ENCODE peak calls at places on chromosomes 12 and 14, in six cellular contexts. D, W, Z, E, S and B are unnamed samples.

GRCh38 chr12:2259368-2259767 is 206.6 kb downstream of the CACNA1C start:
- DNase-seq in W (no peak), S (no peak), D (no peak), E (no peak), Z (no peak), B (no peak)

GRCh38 chr12:57016348-57016747 is at the start of gene TAC3:
- DNase-seq in W (no peak), E (no peak), S (no peak), D (peak; percentile 69), Z (no peak), B (no peak)

GRCh38 chr12:107668320-107668719 is 17.3 kb upstream of the PWP1 start:
- DNase-seq in Z (no peak), D (no peak), E (no peak), S (no peak), W (no peak), B (no peak)

GRCh38 chr14:50773632-50774541 is 57.1 kb downstream of the NIN start:
- DNase-seq in W (no peak), S (peak; percentile 61), Z (peak; percentile 69), D (peak; percentile 88), E (peak; percentile 63), B (peak; percentile 16)

GRCh38 chr12:116393859-116394650 is 116.6 kb upstream of the MED13L start:
- DNase-seq in S (no peak), W (no peak), Z (no peak), E (no peak), D (no peak), B (no peak)

GRCh38 chr14:29037428-29037827 is 270.8 kb downstream of the FOXG1 start:
- DNase-seq in D (no peak), Z (no peak), S (no peak), W (no peak), E (no peak), B (no peak)

GRCh38 chr14:99604766-99605298 is 825 bp upstream of the CCDC85C start:
- DNase-seq in D (peak; percentile 60), S (peak; percentile 35), Z (no peak), W (no peak), E (peak; percentile 56), B (peak; percentile 36)

GRCh38 chr14:71621276-71621675 is 311.0 kb upstream of the RGS6 start:
- DNase-seq in E (no peak), Z (no peak), W (no peak), S (no peak), D (no peak), B (no peak)

GRCh38 chr14:68691031-68691864 is 101.6 kb downstream of the ZFP36L1 start:
- DNase-seq in S (no peak), E (no peak), W (no peak), Z (no peak), D (peak; percentile 61), B (no peak)

GRCh38 chr12:82299617-82300016 is 58.6 kb downstream of the CCDC59 start:
- DNase-seq in E (no peak), Z (no peak), W (no peak), S (no peak), D (peak; percentile 52), B (no peak)

GRCh38 chr12:69123909-69124638 is 115.3 kb upstream of the CPSF6 start:
- DNase-seq in Z (no peak), D (no peak), S (peak; percentile 30), E (no peak), W (no peak), B (peak; percentile 54)

GRCh38 chr14:21308479-21309237 is 28.8 kb downstream of the RPGRIP1 start:
- DNase-seq in S (peak; percentile 97), D (peak; percentile 99), W (peak; percentile 83), Z (peak; percentile 89), E (peak; percentile 50), B (peak; percentile 98)

GRCh38 chr12:88242161-88242925 is 100.2 kb downstream of the TMTC3 start:
- DNase-seq in D (no peak), S (peak; percentile 33), E (peak; percentile 31), Z (no peak), W (no peak), B (no peak)

GRCh38 chr12:31590730-31591307 is at the start of gene DENND5B:
- DNase-seq in Z (peak; percentile 73), D (peak; percentile 75), W (no peak), S (peak; percentile 80), E (peak; percentile 64), B (peak; percentile 58)

GRCh38 chr12:31588976-31589375 is 2.0 kb downstream of the DENND5B start:
- DNase-seq in S (no peak), E (no peak), Z (no peak), D (no peak), W (no peak), B (peak; percentile 29)

GRCh38 chr12:31589896-31590729 is 823 bp downstream of the DENND5B start:
- DNase-seq in D (peak; percentile 72), E (peak; percentile 62), W (no peak), Z (peak; percentile 76), S (peak; percentile 79), B (peak; percentile 91)

GRCh38 chr12:31589582-31589895 is 1.4 kb downstream of the DENND5B start:
- DNase-seq in S (no peak), W (no peak), E (no peak), D (peak; percentile 81), Z (no peak), B (no peak)

DNA sequence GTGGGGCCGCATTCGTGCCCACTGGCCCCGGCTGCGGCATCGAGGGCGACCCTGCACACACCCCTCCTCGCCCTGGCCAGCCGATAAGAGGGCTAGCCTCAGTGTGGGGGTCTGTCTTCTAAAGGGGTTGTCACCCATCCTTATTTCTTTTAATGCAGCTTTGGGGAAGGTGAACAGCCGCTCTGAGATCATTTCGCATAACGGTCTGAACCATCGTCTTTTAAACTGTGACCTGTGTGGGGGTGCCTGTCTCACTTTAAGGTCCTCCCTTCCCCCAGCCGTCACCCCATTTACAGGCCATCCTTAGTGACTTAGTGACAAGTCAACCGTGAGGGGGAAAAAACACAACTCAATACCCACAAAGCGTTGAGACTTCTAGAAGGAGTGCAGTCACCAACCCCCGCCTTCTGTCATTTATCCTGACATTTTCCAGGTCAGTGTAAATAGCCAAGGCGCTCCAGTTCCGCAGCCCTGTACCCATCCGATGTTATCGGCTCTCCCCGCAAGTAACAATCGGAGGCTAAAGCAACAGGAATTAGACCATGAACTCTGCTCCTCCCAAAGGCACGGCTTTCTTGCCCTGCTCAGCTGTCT is 469 bp upstream of the DENND5B start:
- DNase-seq in Z (no peak), E (peak; percentile 29), D (peak; percentile 32), S (peak; percentile 20), W (no peak), B (peak; percentile 67)
- H3K27ac ChIP-seq in Z (peak overlapping the region; percentile 99), E (peak overlapping the region; percentile 86), D (no peak overlapping the region), S (peak overlapping the region; percentile 96), W (peak overlapping the region; percentile 24), B (peak overlapping the region; percentile 96)

DNA sequence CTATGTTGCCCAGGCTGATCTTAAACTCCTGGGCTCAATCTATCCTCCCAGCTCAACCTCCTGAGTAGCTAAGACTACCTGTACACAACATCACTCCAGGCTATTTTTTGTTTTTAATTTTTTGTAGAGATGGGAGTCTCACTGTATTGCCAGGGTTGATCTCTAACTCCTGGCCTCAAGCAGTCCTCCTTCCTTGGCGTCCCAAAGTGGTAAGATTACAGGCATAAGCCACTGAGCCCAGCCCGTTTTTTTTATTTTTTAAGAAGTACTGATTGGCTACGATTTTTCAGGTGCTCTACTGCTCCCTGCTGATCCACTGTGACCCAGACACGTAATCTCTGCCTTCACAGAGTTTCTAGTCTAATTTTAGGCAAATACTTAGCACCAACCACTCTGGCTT is 4.2 kb upstream of the STRN3 start:
- DNase-seq in S (no peak), D (no peak), W (no peak), E (no peak), Z (no peak), B (no peak)
- H3K4me1 ChIP-seq in S (peaks cover 29% of the 10 kb centered on the region), D (peaks cover 5% of the 10 kb centered on the region), W (peaks cover 5% of the 10 kb centered on the region), E (peaks cover 63% of the 10 kb centered on the region), Z (peaks cover 6% of the 10 kb centered on the region), B (peaks cover 2% of the 10 kb centered on the region)

GRCh38 chr14:96205059-96205993 is 687 bp downstream of the BDKRB2 start:
- DNase-seq in S (no peak), D (no peak), W (no peak), E (peak; percentile 30), Z (no peak), B (peak; percentile 39)
- H3K4me3 ChIP-seq in S (no peak overlapping the region), D (peak overlapping the region; percentile 63), W (no peak overlapping the region), E (peak overlapping the region; percentile 76), Z (peak overlapping the region; percentile 43), B (peak overlapping the region; percentile 52)

DNA sequence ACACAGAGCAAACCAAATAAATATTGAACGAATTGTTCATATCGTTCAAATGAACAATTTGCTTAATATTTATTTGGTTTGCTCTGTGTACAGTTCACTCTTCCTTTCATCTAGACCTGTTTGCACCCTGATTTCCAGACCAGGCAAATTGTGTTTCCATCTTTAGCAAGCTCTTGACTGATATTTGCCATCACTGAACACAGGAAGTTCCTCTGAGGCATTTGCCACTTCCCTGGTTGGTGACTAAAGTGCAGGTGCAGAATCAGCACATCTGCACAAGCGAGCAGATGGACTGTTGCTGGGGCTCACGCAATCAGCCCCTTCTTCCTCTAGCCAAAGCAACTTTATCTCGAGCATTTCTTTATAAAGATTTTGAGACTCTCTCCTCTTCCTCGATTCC is 112.9 kb downstream of the DAAM1 start:
- DNase-seq in Z (no peak), S (peak; percentile 31), D (no peak), W (no peak), E (no peak), B (no peak)
- H3K27ac ChIP-seq in Z (no peak overlapping the region), S (no peak overlapping the region), D (no peak overlapping the region), W (no peak overlapping the region), E (no peak overlapping the region), B (no peak overlapping the region)

DNA sequence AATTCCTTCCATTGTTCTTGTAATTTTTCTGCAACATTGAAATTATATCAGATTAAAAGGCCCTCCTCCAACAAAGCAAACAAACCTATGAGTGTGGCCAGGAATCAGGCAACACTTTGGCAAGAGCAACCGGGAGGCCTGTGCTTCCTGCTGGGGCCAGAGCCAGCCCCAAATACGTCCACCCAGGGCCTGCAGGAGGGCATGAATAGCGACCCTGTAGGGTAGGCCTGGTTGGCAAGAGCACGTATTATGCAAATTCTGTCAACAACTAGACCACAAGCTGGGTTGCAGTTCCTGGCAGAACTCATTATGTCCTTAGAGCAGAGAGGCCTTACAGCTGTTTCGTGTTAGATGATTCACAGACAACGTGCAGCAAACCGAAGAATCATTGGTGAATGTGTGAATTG is 26.9 kb upstream of the LGALS3 start:
- DNase-seq in Z (peak; percentile 83), E (peak; percentile 62), S (peak; percentile 91), W (peak; percentile 78), D (peak; percentile 49), B (peak; percentile 75)
- H3K4me1 ChIP-seq in Z (peaks cover 84% of the 10 kb centered on the region), E (peaks cover 27% of the 10 kb centered on the region), S (peaks cover 51% of the 10 kb centered on the region), W (peaks cover 44% of the 10 kb centered on the region), D (peaks cover 20% of the 10 kb centered on the region), B (peaks cover 11% of the 10 kb centered on the region)

GRCh38 chr12:76714861-76715260 is 49.1 kb upstream of the ZDHHC17 start:
- DNase-seq in E (no peak), D (no peak), W (no peak), Z (no peak), S (no peak), B (no peak)
- H3K4me3 ChIP-seq in E (no peak overlapping the region), D (no peak overlapping the region), W (no peak overlapping the region), Z (no peak overlapping the region), S (no peak overlapping the region), B (no peak overlapping the region)

GRCh38 chr12:52878507-52879393 is 26.1 kb downstream of the KRT8 start:
- DNase-seq in S (no peak), E (no peak), Z (no peak), D (no peak), W (no peak), B (no peak)
- H3K27ac ChIP-seq in S (peak overlapping the region; percentile 38), E (peak overlapping the region; percentile 97), Z (no peak overlapping the region), D (no peak overlapping the region), W (no peak overlapping the region), B (no peak overlapping the region)